ENCODE peak calls at places on chromosomes 13 and 19, in ten cellular contexts. B is psoas muscle; J is GM19239; Z is HFFc6; D is T-helper 2 cell; S is cardiac muscle cell; O is stimulated activated CD4-positive, alpha-beta T cell treated with anti-CD3 and anti-CD28 coated beads, Interleukin-15, amount 100 ng/mL, for 1 hour; L is sigmoid colon; K is fibroblast of mammary gland; E is activated naive CD4-positive, alpha-beta T cell treated with Interleukin-2 at 50 U/mL for 16 hours. U is an unnamed sample.
A peak's percentile ranks its signal among the peaks of the same experiment; 100 is the strongest.

GRCh38 chr13:110907951-110908898 is 6.6 kb downstream of the ANKRD10 start:
- DNase-seq in B (no peak), J (no peak), Z (no peak), D (no peak), S (peak; percentile 67), O (no peak), L (no peak), K (no peak), E (no peak), U (no peak)

GRCh38 chr19:34503546-34504272 is 22.2 kb downstream of the WTIP start:
- DNase-seq in B (no peak), J (no peak), Z (no peak), D (no peak), S (no peak), O (no peak), L (no peak), K (no peak), E (no peak), U (no peak)

GRCh38 chr13:114146629-114147028 is 14.2 kb upstream of the RASA3 start:
- DNase-seq in B (no peak), J (no peak), Z (no peak), D (no peak), S (no peak), O (no peak), L (no peak), K (no peak), E (no peak), U (no peak)

GRCh38 chr19:51552996-51553725 is 17.9 kb upstream of the ZNF175 start:
- DNase-seq in B (peak; percentile 66), J (no peak), Z (peak; percentile 34), D (no peak), S (peak; percentile 80), O (peak; percentile 16), L (no peak), K (peak; percentile 51), E (peak; percentile 38), U (peak; percentile 89)

GRCh38 chr13:45393941-45394570 is 24.1 kb downstream of the SLC25A30 start:
- DNase-seq in B (no peak), J (peak; percentile 58), Z (peak; percentile 25), D (no peak), S (peak; percentile 65), O (no peak), L (no peak), K (peak; percentile 63), E (peak; percentile 31), U (no peak)

GRCh38 chr13:42762917-42763316 is 18.5 kb upstream of the FAM216B start:
- DNase-seq in B (no peak), J (no peak), Z (peak; percentile 79), D (no peak), S (peak; percentile 94), O (no peak), L (no peak), K (peak; percentile 98), E (no peak), U (no peak)

GRCh38 chr19:13155472-13156284 is 5.5 kb downstream of the IER2 start:
- DNase-seq in B (peak; percentile 85), J (no peak), Z (peak; percentile 71), D (peak; percentile 87), S (peak; percentile 95), O (peak; percentile 58), L (peak; percentile 91), K (peak; percentile 80), E (peak; percentile 69), U (peak; percentile 89)

GRCh38 chr13:47846886-47847285 is 154.2 kb downstream of the SUCLA2 start:
- DNase-seq in B (no peak), J (no peak), Z (no peak), D (no peak), S (peak; percentile 34), O (no peak), L (no peak), K (no peak), E (no peak), U (no peak)

GRCh38 chr13:30796132-30796832 is 60.9 kb downstream of the ALOX5AP start:
- DNase-seq in B (no peak), J (no peak), Z (peak; percentile 71), D (peak; percentile 6), S (peak; percentile 63), O (no peak), L (peak; percentile 62), K (peak; percentile 69), E (no peak), U (no peak)

GRCh38 chr13:87123987-87124784 is 547.0 kb upstream of the SLITRK5 start:
- DNase-seq in B (no peak), J (no peak), Z (peak; percentile 4), D (no peak), S (peak; percentile 95), O (no peak), L (no peak), K (peak; percentile 98), E (no peak), U (no peak)

GRCh38 chr13:49064459-49064858 is 88.7 kb downstream of the FNDC3A start:
- DNase-seq in B (no peak), J (no peak), Z (no peak), D (no peak), S (no peak), O (no peak), L (no peak), K (no peak), E (no peak), U (no peak)

GRCh38 chr13:44128522-44128921 is 245.1 kb upstream of the SERP2 start:
- DNase-seq in B (peak; percentile 43), J (no peak), Z (peak; percentile 39), D (no peak), S (peak; percentile 6), O (no peak), L (peak; percentile 68), K (peak; percentile 65), E (no peak), U (no peak)

GRCh38 chr13:107421028-107421427 is 794.3 kb downstream of the LIG4 start:
- DNase-seq in B (no peak), J (no peak), Z (no peak), D (no peak), S (peak; percentile 20), O (no peak), L (no peak), K (peak; percentile 18), E (no peak), U (no peak)

GRCh38 chr19:57559008-57559403 is 657 bp downstream of the ZNF550 start:
- DNase-seq in B (no peak), J (no peak), Z (no peak), D (no peak), S (peak; percentile 35), O (no peak), L (no peak), K (peak; percentile 26), E (peak; percentile 10), U (no peak)

GRCh38 chr19:29371766-29372415 is 153.9 kb upstream of the VSTM2B start:
- DNase-seq in B (no peak), J (no peak), Z (no peak), D (no peak), S (no peak), O (no peak), L (no peak), K (no peak), E (no peak), U (no peak)

GRCh38 chr19:55486971-55487883 is 1.0 kb upstream of the SSC5D start:
- DNase-seq in B (peak; percentile 79), J (no peak), Z (peak; percentile 99), D (no peak), S (peak; percentile 96), O (no peak), L (peak; percentile 93), K (peak; percentile 98), E (peak; percentile 59), U (peak; percentile 93)

GRCh38 chr13:37348916-37349653 is 243.6 kb upstream of the CSNK1A1L start:
- DNase-seq in B (no peak), J (no peak), Z (peak; percentile 15), D (no peak), S (no peak), O (no peak), L (no peak), K (no peak), E (no peak), U (no peak)

GRCh38 chr13:113220141-113220598 is 10.8 kb downstream of the CUL4A start:
- DNase-seq in B (no peak), J (no peak), Z (no peak), D (no peak), S (no peak), O (no peak), L (no peak), K (no peak), E (no peak), U (no peak)

GRCh38 chr19:17248011-17248776 is 2.5 kb upstream of the NR2F6 start:
- DNase-seq in B (no peak), J (no peak), Z (no peak), D (no peak), S (no peak), O (no peak), L (no peak), K (no peak), E (no peak), U (no peak)

GRCh38 chr13:29125934-29126424 is 305.8 kb downstream of the MTUS2 start:
- DNase-seq in B (no peak), J (no peak), Z (no peak), D (no peak), S (no peak), O (no peak), L (no peak), K (no peak), E (no peak), U (no peak)

U was measured in aorta.